ENCODE peak calls at places on chromosomes 12 and 14, in six cellular contexts. P, V, N, A, U and M are unnamed samples.

GRCh38 chr12:13538136-13538535 is 341.6 kb downstream of the EMP1 start:
- DNase-seq in P (no peak), V (no peak), N (no peak), A (no peak), U (no peak), M (no peak)

GRCh38 chr12:401235-402126 is at the start of gene CCDC77:
- DNase-seq in P (peak; percentile 90), V (peak; percentile 86), N (peak; percentile 98), A (peak; percentile 70), U (peak; percentile 92), M (peak; percentile 95)

GRCh38 chr14:61661471-61661988 is 33.8 kb upstream of the HIF1A start:
- DNase-seq in P (no peak), V (peak; percentile 49), N (no peak), A (no peak), U (no peak), M (no peak)

GRCh38 chr12:124087251-124088141 is 114.5 kb downstream of the ZNF664 start:
- DNase-seq in P (no peak), V (no peak), N (peak; percentile 49), A (no peak), U (no peak), M (no peak)

GRCh38 chr12:50192908-50193307 is 25.7 kb upstream of the CERS5 start:
- DNase-seq in P (no peak), V (peak; percentile 63), N (no peak), A (peak; percentile 53), U (no peak), M (no peak)

GRCh38 chr14:104788533-104788818 is 7.1 kb downstream of the AKT1 start:
- DNase-seq in P (no peak), V (no peak), N (no peak), A (no peak), U (no peak), M (no peak)

GRCh38 chr12:124397807-124398577 is 103.1 kb downstream of the RFLNA start:
- DNase-seq in P (peak; percentile 86), V (peak; percentile 58), N (peak; percentile 93), A (no peak), U (no peak), M (no peak)

GRCh38 chr14:56805201-56805991 is 4.9 kb downstream of the OTX2 start:
- DNase-seq in P (no peak), V (no peak), N (no peak), A (no peak), U (no peak), M (no peak)

GRCh38 chr14:54172562-54172961 is 215.9 kb upstream of the BMP4 start:
- DNase-seq in P (no peak), V (no peak), N (no peak), A (no peak), U (no peak), M (no peak)

GRCh38 chr12:108442077-108442476 is 73.0 kb upstream of the FICD start:
- DNase-seq in P (no peak), V (no peak), N (no peak), A (no peak), U (no peak), M (no peak)

GRCh38 chr12:20549115-20549719 is 145.9 kb upstream of the SLCO1C1 start:
- DNase-seq in P (peak; percentile 20), V (peak; percentile 33), N (no peak), A (no peak), U (no peak), M (no peak)

GRCh38 chr14:103550451-103551337 is 11.8 kb downstream of the BAG5 start:
- DNase-seq in P (peak; percentile 36), V (no peak), N (peak; percentile 88), A (no peak), U (no peak), M (no peak)

GRCh38 chr12:124849382-124849781 is 14.3 kb downstream of the SCARB1 start:
- DNase-seq in P (no peak), V (no peak), N (no peak), A (no peak), U (no peak), M (no peak)

DNA sequence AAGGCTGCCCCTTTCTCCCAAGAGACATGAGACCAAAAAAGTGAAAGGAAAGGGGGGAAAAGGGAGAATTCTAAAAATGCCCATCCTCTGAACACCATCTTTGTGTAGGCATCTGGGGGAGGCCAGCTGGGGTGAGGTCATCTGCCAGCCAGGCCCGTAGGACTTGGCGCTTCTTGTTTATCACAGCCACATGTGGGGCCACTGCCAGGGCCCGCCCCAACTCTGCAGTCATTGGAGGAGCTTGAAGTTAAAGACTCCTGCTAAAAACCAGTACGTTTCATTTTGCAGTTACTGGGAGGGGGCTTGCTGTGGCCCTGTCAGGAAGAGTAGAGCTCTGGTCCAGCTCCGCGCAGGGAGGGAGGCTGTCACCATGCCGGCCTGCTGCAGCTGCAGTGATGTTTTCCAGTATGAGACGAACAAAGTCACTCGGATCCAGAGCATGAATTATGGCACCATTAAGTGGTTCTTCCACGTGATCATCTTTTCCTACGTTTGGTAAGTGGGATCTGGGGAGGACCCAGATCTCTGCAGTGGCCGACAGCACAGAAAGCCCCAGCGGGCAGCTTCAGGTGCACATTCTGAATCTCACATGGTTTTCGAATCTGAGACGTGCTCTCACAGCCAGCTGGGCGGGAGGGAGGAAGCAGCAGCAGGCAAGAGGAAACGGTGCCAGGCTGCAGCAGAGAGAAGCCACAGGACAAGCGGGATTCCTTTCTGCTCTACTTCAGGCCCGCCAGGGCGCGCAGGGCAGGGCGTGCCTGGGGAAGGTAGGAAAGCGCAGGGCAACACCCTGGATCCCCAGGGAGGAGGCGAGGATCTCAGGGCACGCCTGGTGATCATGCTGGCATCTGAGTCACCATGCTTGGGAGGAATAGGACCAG is at the start of gene P2RX7:
- DNase-seq in P (peak; percentile 81), V (peak; percentile 71), N (peak; percentile 96), A (no peak), U (peak; percentile 38), M (no peak)
- TF ChIP-seq CTCF in P (no peak), V (peak; percentile 20), N (no peak), A (no peak), U (no peak), M (no peak)

GRCh38 chr12:91361864-91362263 is 179.2 kb upstream of the DCN start:
- DNase-seq in P (no peak), V (peak; percentile 57), N (no peak), A (no peak), U (no peak), M (no peak)
- TF ChIP-seq CTCF in P (peak; percentile 74), V (peak; percentile 72), N (no peak), A (peak; percentile 65), U (no peak), M (peak; percentile 79)

GRCh38 chr12:84508325-84508861 is 404.2 kb downstream of the SLC6A15 start:
- DNase-seq in P (peak; percentile 29), V (peak; percentile 89), N (no peak), A (no peak), U (no peak), M (no peak)
- TF ChIP-seq CTCF in P (peak; percentile 25), V (peak; percentile 84), N (no peak), A (peak; percentile 69), U (no peak), M (peak; percentile 36)

GRCh38 chr12:39393890-39394289 is 49.0 kb downstream of the KIF21A start:
- DNase-seq in P (no peak), V (no peak), N (no peak), A (no peak), U (no peak), M (no peak)
- TF ChIP-seq CTCF in P (no peak), V (no peak), N (no peak), A (no peak), U (no peak), M (no peak)